ENCODE peak calls at places on chromosomes 12 and 14, in six cellular contexts. D, S, W, P, J and E are unnamed samples.

GRCh38 chr12:65074932-65075331 is 46.2 kb downstream of the WIF1 start:
- DNase-seq in D (no peak), S (no peak), W (no peak), P (no peak), J (no peak), E (no peak)

GRCh38 chr12:3973939-3974644 is 100.9 kb upstream of the PARP11 start:
- DNase-seq in D (no peak), S (peak; percentile 36), W (no peak), P (no peak), J (no peak), E (no peak)

GRCh38 chr12:97556201-97556824 is 93.7 kb downstream of the RMST start:
- DNase-seq in D (no peak), S (no peak), W (peak; percentile 62), P (no peak), J (peak; percentile 88), E (no peak)

GRCh38 chr12:50258167-50258551 is 25.2 kb downstream of the LIMA1 start:
- DNase-seq in D (no peak), S (no peak), W (no peak), P (no peak), J (no peak), E (no peak)

GRCh38 chr12:51687142-51687935 is 96.3 kb downstream of the SCN8A start:
- DNase-seq in D (no peak), S (no peak), W (no peak), P (peak; percentile 55), J (peak; percentile 33), E (no peak)

GRCh38 chr12:48788852-48789775 is at the start of gene ADCY6:
- DNase-seq in D (peak; percentile 81), S (peak; percentile 23), W (peak; percentile 31), P (peak; percentile 80), J (peak; percentile 79), E (no peak)

GRCh38 chr14:94341654-94342333 is 18.7 kb upstream of the SERPINA6 start:
- DNase-seq in D (no peak), S (peak; percentile 57), W (no peak), P (peak; percentile 53), J (no peak), E (no peak)

GRCh38 chr12:75437564-75437963 is 43.0 kb upstream of the GLIPR1 start:
- DNase-seq in D (no peak), S (peak; percentile 8), W (no peak), P (peak; percentile 31), J (peak; percentile 40), E (no peak)

GRCh38 chr12:32140867-32141266 is 34.2 kb downstream of the BICD1 start:
- DNase-seq in D (no peak), S (no peak), W (no peak), P (no peak), J (no peak), E (no peak)

GRCh38 chr12:33322519-33322918 is 117.1 kb downstream of the SYT10 start:
- DNase-seq in D (no peak), S (no peak), W (no peak), P (no peak), J (no peak), E (no peak)